ENCODE peak calls at places on chromosomes 5 and 9, in five cellular contexts. One of them, this sample, is unnamed.

GRCh38 chr5:42250-42649 is 49.7 kb upstream of the PLEKHG4B start:
- DNase-seq in pancreas: no peak
- DNase-seq in uterus: no peak
- DNase-seq in mucosa of descending colon: no peak
- DNase-seq in fibroblast of mammary gland: peak; percentile 3
- DNase-seq in this sample: no peak

GRCh38 chr5:158923799-158924551 is 175.7 kb downstream of the EBF1 start:
- DNase-seq in uterus: no peak
- DNase-seq in pancreas: no peak
- DNase-seq in fibroblast of mammary gland: no peak
- DNase-seq in mucosa of descending colon: no peak
- DNase-seq in this sample: no peak

GRCh38 chr9:106954974-106955850 is 92.2 kb downstream of the ZNF462 start:
- DNase-seq in mucosa of descending colon: no peak
- DNase-seq in pancreas: no peak
- DNase-seq in uterus: no peak
- DNase-seq in fibroblast of mammary gland: no peak
- DNase-seq in this sample: no peak

GRCh38 chr9:110031511-110032173 is 176.3 kb downstream of the C9orf152 start:
- DNase-seq in mucosa of descending colon: no peak
- DNase-seq in uterus: no peak
- DNase-seq in fibroblast of mammary gland: peak; percentile 85
- DNase-seq in pancreas: no peak
- DNase-seq in this sample: peak; percentile 87

GRCh38 chr9:94847486-94847885 is 121.0 kb downstream of the AOPEP start:
- DNase-seq in fibroblast of mammary gland: peak; percentile 82
- DNase-seq in uterus: no peak
- DNase-seq in mucosa of descending colon: no peak
- DNase-seq in pancreas: no peak
- DNase-seq in this sample: peak; percentile 63

GRCh38 chr5:82666312-82666711 is 388.2 kb upstream of the RPS23 start:
- DNase-seq in mucosa of descending colon: no peak
- DNase-seq in pancreas: no peak
- DNase-seq in uterus: no peak
- DNase-seq in fibroblast of mammary gland: no peak
- DNase-seq in this sample: no peak

GRCh38 chr9:71518045-71518888 is 250.0 kb downstream of the CEMIP2 start:
- DNase-seq in pancreas: no peak
- DNase-seq in fibroblast of mammary gland: peak; percentile 50
- DNase-seq in mucosa of descending colon: no peak
- DNase-seq in uterus: no peak
- DNase-seq in this sample: no peak

GRCh38 chr5:609088-609370 is 3.1 kb upstream of the CEP72 start:
- DNase-seq in mucosa of descending colon: no peak
- DNase-seq in fibroblast of mammary gland: no peak
- DNase-seq in uterus: no peak
- DNase-seq in pancreas: no peak
- DNase-seq in this sample: no peak

GRCh38 chr5:137115152-137115551 is 384.0 kb downstream of the SPOCK1 start:
- DNase-seq in pancreas: no peak
- DNase-seq in fibroblast of mammary gland: no peak
- DNase-seq in mucosa of descending colon: no peak
- DNase-seq in uterus: no peak
- DNase-seq in this sample: no peak

GRCh38 chr9:107870927-107871720 is 381.6 kb upstream of the KLF4 start:
- DNase-seq in mucosa of descending colon: no peak
- DNase-seq in uterus: no peak
- DNase-seq in fibroblast of mammary gland: no peak
- DNase-seq in pancreas: no peak
- DNase-seq in this sample: no peak

GRCh38 chr5:94682799-94683198 is 64.3 kb downstream of the SLF1 start:
- DNase-seq in pancreas: no peak
- DNase-seq in mucosa of descending colon: no peak
- DNase-seq in uterus: no peak
- DNase-seq in fibroblast of mammary gland: no peak
- DNase-seq in this sample: no peak

GRCh38 chr5:2695200-2695891 is 56.1 kb downstream of the IRX2 start:
- DNase-seq in uterus: no peak
- DNase-seq in fibroblast of mammary gland: peak; percentile 70
- DNase-seq in pancreas: no peak
- DNase-seq in mucosa of descending colon: no peak
- DNase-seq in this sample: no peak

GRCh38 chr5:111389390-111390082 is 122.8 kb downstream of the STARD4 start:
- DNase-seq in pancreas: no peak
- DNase-seq in fibroblast of mammary gland: peak; percentile 78
- DNase-seq in mucosa of descending colon: no peak
- DNase-seq in uterus: no peak
- DNase-seq in this sample: peak; percentile 86

DNA sequence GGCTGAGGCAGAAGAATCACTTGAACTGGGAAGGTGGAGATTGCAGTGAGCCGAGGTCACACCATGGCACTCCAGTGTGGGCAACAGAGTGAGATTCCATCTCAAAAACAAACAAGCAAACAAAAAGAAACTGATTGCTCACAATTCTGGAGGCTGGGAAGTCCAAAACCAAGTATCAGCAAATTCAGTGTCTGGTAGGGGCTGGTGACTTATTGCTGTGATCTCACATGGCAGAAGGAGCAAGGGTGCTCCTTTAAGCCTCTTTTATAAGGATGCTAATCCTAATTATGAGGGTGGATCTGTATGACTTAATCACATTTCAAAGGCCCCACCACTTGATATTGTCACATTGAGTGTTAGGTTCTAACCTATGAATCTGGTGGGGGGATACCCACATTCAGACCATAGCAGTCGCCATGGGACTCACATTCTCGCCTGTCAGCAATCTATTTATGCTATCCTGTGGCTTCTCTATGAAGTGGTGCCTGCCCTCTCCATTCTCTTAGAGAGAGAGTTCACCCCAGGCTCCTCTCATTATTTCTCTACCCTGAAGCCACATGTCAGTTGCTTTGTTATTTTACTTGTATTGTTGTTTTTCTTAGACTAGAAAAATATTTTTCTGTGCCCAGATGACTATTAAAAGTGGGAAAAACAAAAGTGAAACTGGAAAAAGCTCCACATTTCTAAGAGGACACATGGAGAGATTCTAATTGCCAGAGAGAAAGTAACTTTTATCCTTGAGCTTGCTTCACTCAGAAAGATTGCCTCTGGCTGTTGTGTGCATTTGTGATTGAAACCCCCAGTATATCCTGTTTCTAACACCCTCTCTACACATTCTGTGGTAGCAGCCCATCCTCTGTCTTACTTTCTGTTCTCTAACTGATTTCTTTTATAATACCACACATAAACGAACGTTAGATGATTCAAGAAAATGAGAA is 18.8 kb upstream of the PRLR start:
- DNase-seq in mucosa of descending colon: no peak
- DNase-seq in pancreas: no peak
- DNase-seq in fibroblast of mammary gland: no peak
- DNase-seq in uterus: no peak
- DNase-seq in this sample: peak; percentile 24
- H3K4me3 ChIP-seq in mucosa of descending colon: no peak overlapping the region
- H3K4me3 ChIP-seq in pancreas: no peak overlapping the region
- H3K4me3 ChIP-seq in fibroblast of mammary gland: no peak overlapping the region
- H3K4me3 ChIP-seq in uterus: peak overlapping the region; percentile 14
- H3K4me3 ChIP-seq in this sample: peak overlapping the region; percentile 28

DNA sequence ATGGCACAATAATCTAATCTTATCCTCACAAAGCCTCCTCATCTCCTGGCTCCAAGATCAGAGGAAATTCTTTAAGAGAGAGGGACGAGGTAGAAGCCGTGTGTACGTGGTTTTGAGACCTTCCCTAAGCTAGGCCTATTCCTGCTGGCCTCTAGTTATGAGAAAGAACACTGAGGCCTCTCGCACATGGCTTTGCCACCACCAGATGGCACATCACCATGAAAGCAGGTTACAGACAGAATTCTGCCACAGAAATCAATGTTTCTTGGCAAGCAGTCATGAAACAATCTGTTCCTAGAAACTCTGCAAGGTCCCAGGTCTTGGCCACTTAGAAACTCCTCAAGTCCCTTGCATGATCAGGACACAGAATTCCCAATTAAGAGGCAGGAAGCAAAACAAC is 268.2 kb upstream of the TAS2R1 start:
- DNase-seq in mucosa of descending colon: peak; percentile 41
- DNase-seq in uterus: no peak
- DNase-seq in fibroblast of mammary gland: peak; percentile 11
- DNase-seq in pancreas: no peak
- DNase-seq in this sample: peak; percentile 33
- TF ChIP-seq CTCF in mucosa of descending colon: no peak
- TF ChIP-seq CTCF in uterus: no peak
- TF ChIP-seq CTCF in fibroblast of mammary gland: peak; percentile 36
- TF ChIP-seq CTCF in pancreas: no peak
- TF ChIP-seq CTCF in this sample: peak; percentile 70

DNA sequence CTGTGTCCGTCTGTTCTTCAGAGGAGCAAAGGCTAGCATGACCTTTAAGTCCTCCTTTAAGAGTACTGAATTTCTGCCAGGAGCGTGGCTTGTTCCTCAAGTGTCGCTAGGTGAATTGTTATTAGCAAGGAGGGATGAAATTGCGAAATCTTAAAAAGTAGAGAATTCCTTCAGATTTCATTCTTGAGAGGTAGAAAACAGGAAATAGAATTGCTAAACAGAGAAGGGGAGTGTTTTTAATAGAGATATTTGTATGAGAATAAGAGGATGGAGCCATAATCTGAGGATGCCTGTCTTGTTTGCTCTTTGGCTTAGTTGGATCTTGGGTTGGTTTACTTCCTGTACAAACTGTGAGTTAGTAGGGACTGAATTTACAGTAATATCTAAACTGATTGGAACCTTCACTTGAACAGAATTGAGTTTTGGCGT is 39.2 kb downstream of the EXOSC2 start:
- DNase-seq in uterus: no peak
- DNase-seq in mucosa of descending colon: no peak
- DNase-seq in pancreas: no peak
- DNase-seq in fibroblast of mammary gland: peak; percentile 23
- DNase-seq in this sample: no peak
- H3K4me3 ChIP-seq in uterus: no peak overlapping the region
- H3K4me3 ChIP-seq in mucosa of descending colon: no peak overlapping the region
- H3K4me3 ChIP-seq in pancreas: no peak overlapping the region
- H3K4me3 ChIP-seq in fibroblast of mammary gland: no peak overlapping the region
- H3K4me3 ChIP-seq in this sample: no peak overlapping the region

GRCh38 chr5:24005384-24005783 is 498.0 kb downstream of the PRDM9 start:
- DNase-seq in uterus: no peak
- DNase-seq in fibroblast of mammary gland: no peak
- DNase-seq in mucosa of descending colon: no peak
- DNase-seq in pancreas: no peak
- DNase-seq in this sample: no peak
- TF ChIP-seq CTCF in uterus: no peak
- TF ChIP-seq CTCF in fibroblast of mammary gland: no peak
- TF ChIP-seq CTCF in mucosa of descending colon: no peak
- TF ChIP-seq CTCF in pancreas: no peak
- TF ChIP-seq CTCF in this sample: no peak

GRCh38 chr5:126830061-126830460 is 53.1 kb downstream of the LMNB1 start:
- DNase-seq in pancreas: no peak
- DNase-seq in fibroblast of mammary gland: no peak
- DNase-seq in mucosa of descending colon: no peak
- DNase-seq in uterus: no peak
- DNase-seq in this sample: no peak
- H3K4me3 ChIP-seq in pancreas: no peak overlapping the region
- H3K4me3 ChIP-seq in fibroblast of mammary gland: no peak overlapping the region
- H3K4me3 ChIP-seq in mucosa of descending colon: no peak overlapping the region
- H3K4me3 ChIP-seq in uterus: no peak overlapping the region
- H3K4me3 ChIP-seq in this sample: no peak overlapping the region

GRCh38 chr5:43422143-43422542 is 10.0 kb upstream of the CCL28 start:
- DNase-seq in uterus: no peak
- DNase-seq in mucosa of descending colon: peak; percentile 61
- DNase-seq in pancreas: no peak
- DNase-seq in fibroblast of mammary gland: peak; percentile 56
- DNase-seq in this sample: no peak
- TF ChIP-seq CTCF in uterus: no peak
- TF ChIP-seq CTCF in mucosa of descending colon: no peak
- TF ChIP-seq CTCF in pancreas: no peak
- TF ChIP-seq CTCF in fibroblast of mammary gland: no peak
- TF ChIP-seq CTCF in this sample: no peak

This sample was measured in foreskin fibroblast.